ENCODE peak calls at places on chromosome 11, in seven cellular contexts. U is MM.1S, P is neuronal stem cell, Q is mesendoderm, R is K562, X is GM23248, T is mammary epithelial cell. E is an unnamed sample.

GRCh38 chr11:126547161-126547560 is 191.7 kb downstream of the ST3GAL4 start:
- DNase-seq in T (peak), U (no peak), X (peak), R (no peak), P (no peak), Q (no peak), E (no peak)

GRCh38 chr11:15551897-15552851 is 437.5 kb downstream of the INSC start:
- DNase-seq in R (no peak), T (no peak), P (peak), U (no peak), Q (peak), X (no peak), E (no peak)

GRCh38 chr11:23976776-23977380 is 520.0 kb upstream of the LUZP2 start:
- DNase-seq in U (no peak), R (no peak), X (peak), P (no peak), Q (no peak), T (no peak), E (no peak)

GRCh38 chr11:57502870-57503269 is 12.6 kb downstream of the SLC43A1 start:
- DNase-seq in X (no peak), Q (no peak), R (no peak), T (no peak), U (no peak), P (no peak), E (no peak)

GRCh38 chr11:67630943-67631331 is 1.2 kb upstream of the NUDT8 start:
- DNase-seq in X (no peak), P (no peak), U (no peak), T (no peak), Q (no peak), R (no peak), E (no peak)

GRCh38 chr11:118998822-118999221 is 884 bp downstream of the CENATAC start:
- DNase-seq in X (peak), R (peak), Q (peak), P (no peak), T (peak), U (no peak), E (no peak)

GRCh38 chr11:1574256-1575242 is 2.5 kb upstream of the DUSP8 start:
- DNase-seq in T (peak), R (peak), P (no peak), X (peak), U (peak), Q (no peak), E (peak)

GRCh38 chr11:61749607-61750217 is 2.7 kb upstream of the MYRF start:
- DNase-seq in T (no peak), P (no peak), Q (no peak), R (peak), X (no peak), U (no peak), E (no peak)

GRCh38 chr11:47234669-47235075 is 13.9 kb downstream of the ACP2 start:
- DNase-seq in T (no peak), Q (no peak), U (no peak), R (no peak), X (no peak), P (no peak), E (no peak)

GRCh38 chr11:11414996-11415395 is 61.9 kb upstream of the CSNK2A3 start:
- DNase-seq in P (no peak), U (no peak), Q (no peak), T (no peak), X (no peak), R (no peak), E (no peak)

GRCh38 chr11:58354727-58355126 is 4.1 kb downstream of the OR5B17 start:
- DNase-seq in X (no peak), P (no peak), Q (no peak), R (no peak), T (no peak), U (no peak), E (no peak)

GRCh38 chr11:120001161-120002135 is 136.5 kb downstream of the TRIM29 start:
- DNase-seq in X (no peak), T (no peak), U (no peak), Q (no peak), R (no peak), P (no peak), E (no peak)

GRCh38 chr11:64060861-64061444 is 25.2 kb downstream of the FLRT1 start:
- DNase-seq in X (peak), T (no peak), R (peak), P (peak), Q (peak), U (peak), E (peak)

DNA sequence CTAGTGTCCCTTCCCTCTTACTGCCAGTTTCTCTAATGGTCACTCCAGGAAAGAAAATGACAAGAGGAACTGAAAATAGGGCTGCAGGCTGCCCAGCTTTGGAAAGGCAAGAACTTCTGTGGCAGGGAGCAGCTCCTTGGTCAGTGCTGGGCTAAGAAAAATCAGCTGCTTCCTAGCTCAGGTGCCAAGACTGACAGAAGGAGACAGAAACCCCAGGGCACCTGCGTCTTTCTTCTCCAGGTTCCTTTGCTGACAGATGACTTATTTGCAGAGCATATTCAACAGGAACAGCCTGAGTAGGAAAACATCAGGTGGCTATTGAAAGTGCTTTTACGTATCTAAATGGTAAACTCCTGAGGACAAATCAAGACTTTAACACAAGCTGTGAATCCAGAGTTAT is 25.4 kb downstream of the MAML2 start:
- DNase-seq in X (no peak), T (no peak), U (peak), P (no peak), R (no peak), Q (no peak), E (no peak)
- H3K4me2 ChIP-seq in X (no peak), T (peak), U (peak), P (no peak), R (peak), Q (no peak), E (no peak)

DNA sequence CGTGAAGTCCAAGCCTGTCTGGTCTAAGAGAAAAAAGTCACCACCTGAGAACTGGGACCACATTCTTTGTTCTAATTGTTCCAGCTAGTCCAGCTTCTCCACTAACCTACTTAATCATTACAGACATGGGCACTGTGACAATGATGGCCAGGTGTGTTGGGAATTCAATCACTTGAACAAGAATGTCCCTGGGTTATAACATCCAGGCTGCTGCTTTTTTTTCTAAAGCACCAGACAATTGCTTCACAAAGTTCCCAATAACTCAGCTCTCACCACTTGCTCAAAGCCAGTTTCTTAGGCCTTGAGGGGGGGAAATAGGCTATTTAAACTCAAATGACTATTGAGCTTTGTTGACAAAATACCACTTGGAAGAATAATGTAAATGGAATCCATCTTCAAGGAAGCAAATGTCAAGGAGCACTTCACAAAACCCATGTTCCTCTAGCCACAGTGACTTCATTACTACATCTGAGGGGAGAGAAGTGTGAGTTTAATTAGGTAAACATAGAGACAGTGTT is 80.3 kb downstream of the ME3 start:
- DNase-seq in X (peak), R (no peak), Q (peak), T (no peak), P (no peak), U (no peak), E (no peak)
- H3K9ac ChIP-seq in X (peak), R (no peak), Q (no peak), T (no peak), P (no peak), U (no peak), E (no peak)

GRCh38 chr11:117725048-117725734 is 71.8 kb downstream of the DSCAML1 start:
- DNase-seq in X (no peak), Q (no peak), T (no peak), P (no peak), R (no peak), U (no peak), E (no peak)
- H3K4me2 ChIP-seq in X (no peak), Q (no peak), T (no peak), P (no peak), R (no peak), U (no peak), E (no peak)

GRCh38 chr11:69075421-69076128 is 26.8 kb downstream of the TPCN2 start:
- DNase-seq in T (peak), Q (no peak), U (no peak), P (no peak), R (no peak), X (peak), E (no peak)
- H3K9ac ChIP-seq in T (peak), Q (no peak), U (no peak), P (no peak), R (no peak), X (peak), E (no peak)

DNA sequence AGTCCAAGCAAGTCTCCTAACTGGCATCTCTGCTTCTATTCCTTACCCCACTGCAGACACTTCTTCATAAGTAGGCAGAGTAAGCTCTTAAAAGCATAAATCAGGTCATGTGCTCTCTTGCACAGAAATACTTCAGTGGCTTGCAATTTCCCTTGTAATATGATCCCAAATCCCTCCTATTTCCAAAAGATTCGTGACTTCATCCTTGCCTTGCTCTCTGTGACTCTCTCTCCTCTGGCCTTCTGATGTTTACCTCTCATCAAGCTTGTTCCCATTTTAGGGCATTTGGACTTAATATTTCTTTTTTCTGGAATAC is 37.4 kb upstream of the NCR3LG1 start:
- DNase-seq in Q (no peak), P (no peak), T (peak), R (no peak), U (no peak), X (peak), E (no peak)
- H3K4me2 ChIP-seq in Q (no peak), P (no peak), T (peak), R (no peak), U (no peak), X (peak), E (no peak)

DNA sequence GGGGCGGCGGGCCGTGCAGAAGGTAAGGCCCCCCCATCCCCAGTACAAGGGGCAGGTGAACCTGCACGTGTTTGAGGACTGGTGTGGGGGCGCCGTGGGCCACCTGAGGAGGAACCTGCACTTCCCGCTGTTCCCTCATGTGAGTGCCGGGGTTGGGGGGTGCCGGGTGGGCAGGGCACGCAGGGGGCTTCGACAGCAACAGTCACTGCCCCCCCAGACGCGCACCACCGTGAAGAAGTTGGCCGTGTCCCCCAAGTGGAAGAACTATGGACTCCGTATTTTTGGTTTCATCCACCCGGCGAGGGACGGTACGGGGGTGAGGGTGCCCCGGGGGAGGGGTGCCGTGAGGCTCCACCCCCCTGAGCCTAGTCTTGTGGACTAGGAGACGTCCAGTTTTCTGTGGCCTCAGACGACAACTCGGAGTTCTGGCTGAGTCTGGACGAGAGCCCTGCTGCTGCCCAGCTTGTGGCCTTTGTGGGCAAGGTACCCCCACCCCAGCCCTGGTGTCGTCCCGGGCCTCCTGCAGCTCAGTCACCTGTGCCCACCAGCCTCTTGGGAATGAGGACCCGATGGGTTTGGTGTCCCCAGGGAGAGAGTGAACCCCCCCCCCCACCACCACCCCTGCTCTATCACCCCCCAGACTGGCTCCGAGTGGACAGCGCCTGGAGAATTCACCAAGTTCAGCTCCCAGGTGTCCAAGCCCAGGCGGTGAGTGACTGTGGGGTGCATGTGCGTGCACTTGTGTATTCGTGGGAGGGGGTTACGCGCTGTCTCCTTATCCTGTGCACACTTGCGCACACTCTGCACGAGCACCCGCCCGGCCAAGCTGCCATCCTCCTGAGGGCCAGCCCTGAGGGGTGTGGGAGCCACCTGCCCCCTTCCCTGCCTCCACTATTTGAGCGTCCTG is 3.8 kb downstream of the B4GALNT4 start:
- DNase-seq in U (no peak), R (no peak), X (no peak), T (no peak), P (no peak), Q (no peak), E (no peak)
- H3K9ac ChIP-seq in U (no peak), R (no peak), X (no peak), T (no peak), P (no peak), Q (no peak), E (no peak)

GRCh38 chr11:66150140-66150539 is 80.1 kb downstream of the PACS1 start:
- DNase-seq in X (no peak), T (no peak), P (no peak), U (peak), Q (no peak), R (no peak), E (no peak)
- H3K4me2 ChIP-seq in X (no peak), T (no peak), P (no peak), U (peak), Q (no peak), R (no peak), E (peak)

DNA sequence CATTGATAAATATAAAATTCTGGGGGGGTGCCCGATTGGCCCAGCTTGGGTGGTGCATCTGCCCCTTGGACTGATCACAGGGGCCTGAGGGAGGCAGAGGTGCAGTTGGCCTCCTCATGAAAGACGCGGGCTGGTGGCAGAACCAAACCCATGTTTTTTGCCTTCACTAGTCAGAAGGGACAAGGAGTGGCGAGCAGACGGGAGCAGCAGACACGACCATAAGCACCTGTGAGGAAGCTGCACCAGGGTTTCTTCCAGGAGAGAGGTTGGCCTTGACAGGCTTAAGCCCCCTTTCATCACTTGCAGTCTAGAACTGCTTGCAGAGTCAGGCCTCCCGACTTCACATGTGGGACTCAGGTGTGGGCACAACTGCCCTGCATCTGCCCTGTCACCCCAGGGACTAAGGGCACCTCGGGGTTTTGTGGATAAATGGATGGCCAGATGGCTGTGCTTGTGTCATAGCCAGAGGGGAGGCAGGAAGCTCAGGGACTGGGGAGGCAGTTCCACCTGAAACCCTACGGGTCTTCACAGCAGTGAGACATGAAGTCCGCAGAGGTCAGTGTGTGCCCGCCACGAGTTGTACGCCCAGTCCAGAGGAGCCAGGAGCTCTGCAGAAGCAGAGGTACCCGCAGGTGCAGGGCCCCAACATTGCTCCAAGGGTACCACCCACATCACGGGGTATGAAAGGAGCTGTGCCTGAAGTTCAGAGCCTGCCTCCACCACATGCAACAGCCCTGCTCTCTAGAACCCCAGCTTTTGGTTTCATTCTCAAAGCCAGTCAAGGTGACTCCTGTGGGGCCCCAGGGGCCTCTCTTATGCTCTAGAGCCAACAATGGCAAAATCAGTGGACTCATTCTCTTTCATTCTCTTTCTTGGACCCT is 18.2 kb upstream of the SYT13 start:
- DNase-seq in X (no peak), R (no peak), Q (no peak), P (no peak), T (no peak), U (peak), E (no peak)
- H3K9ac ChIP-seq in X (no peak), R (no peak), Q (no peak), P (no peak), T (no peak), U (no peak), E (no peak)

DNA sequence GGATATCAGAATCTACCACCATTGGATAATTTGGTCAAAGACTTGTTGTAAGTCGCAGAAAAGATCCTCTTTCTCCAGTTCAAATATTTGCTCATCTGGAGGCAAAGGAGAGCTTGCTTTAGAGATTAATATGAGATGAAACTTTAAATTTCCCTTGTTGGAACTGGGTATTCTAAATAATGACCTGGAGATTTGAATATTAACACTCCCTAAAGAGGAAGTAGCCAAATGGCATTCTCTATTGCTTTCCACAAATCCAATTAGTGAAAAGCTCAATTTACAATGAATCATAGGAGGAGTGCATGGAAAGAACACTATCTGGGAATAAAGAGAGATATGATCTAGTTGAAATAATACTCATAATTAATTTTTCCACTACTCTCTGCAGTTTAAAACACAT is 641.6 kb upstream of the TENM4 start:
- DNase-seq in Q (no peak), U (no peak), P (no peak), T (no peak), X (no peak), R (no peak), E (peak)
- H3K4me2 ChIP-seq in Q (no peak), U (no peak), P (no peak), T (peak), X (no peak), R (no peak), E (peak)

E was measured in Karpas-422.